ENCODE peak calls at places on chromosomes 2 and 18, in nine cellular contexts. Z, E, A, F, D, S, H, I and C are unnamed samples.

GRCh38 chr2:7161501-7161900 is 244.3 kb downstream of the RNF144A start:
- DNase-seq in Z (no peak), E (no peak), A (no peak), F (no peak), D (no peak), S (no peak), H (peak; percentile 9), I (no peak), C (peak; percentile 15)

GRCh38 chr2:64467463-64467843 is 13.5 kb downstream of the LGALSL start:
- DNase-seq in Z (no peak), E (no peak), A (no peak), F (no peak), D (no peak), S (no peak), H (no peak), I (no peak), C (no peak)

GRCh38 chr18:45330170-45330594 is 285.1 kb upstream of the SLC14A2 start:
- DNase-seq in Z (no peak), E (no peak), A (no peak), F (no peak), D (no peak), S (no peak), H (no peak), I (peak; percentile 12), C (no peak)

GRCh38 chr2:184558713-184559464 is 39.4 kb upstream of the ZNF804A start:
- DNase-seq in Z (no peak), E (no peak), A (no peak), F (no peak), D (no peak), S (no peak), H (no peak), I (no peak), C (no peak)

GRCh38 chr2:114192362-114192761 is 250.1 kb upstream of the DPP10 start:
- DNase-seq in Z (no peak), E (no peak), A (no peak), F (no peak), D (no peak), S (peak; percentile 1), H (no peak), I (peak; percentile 49), C (no peak)

GRCh38 chr2:47536696-47537095 is 133.7 kb downstream of the MSH2 start:
- DNase-seq in Z (no peak), E (no peak), A (no peak), F (no peak), D (no peak), S (no peak), H (no peak), I (no peak), C (no peak)

GRCh38 chr2:27915191-27915590 is 24.7 kb downstream of the BABAM2 start:
- DNase-seq in Z (no peak), E (no peak), A (no peak), F (no peak), D (no peak), S (no peak), H (no peak), I (no peak), C (no peak)

GRCh38 chr2:67083978-67084377 is 313.2 kb upstream of the ETAA1 start:
- DNase-seq in Z (no peak), E (no peak), A (no peak), F (no peak), D (no peak), S (peak; percentile 52), H (no peak), I (no peak), C (no peak)

GRCh38 chr2:168961450-168962229 is 60.5 kb downstream of the G6PC2 start:
- DNase-seq in Z (no peak), E (peak; percentile 41), A (no peak), F (no peak), D (peak; percentile 48), S (peak; percentile 72), H (peak; percentile 80), I (peak; percentile 66), C (peak; percentile 90)

GRCh38 chr18:34821669-34822210 is 111.6 kb downstream of the DTNA start:
- DNase-seq in Z (no peak), E (no peak), A (no peak), F (no peak), D (no peak), S (peak; percentile 70), H (no peak), I (no peak), C (peak; percentile 55)

GRCh38 chr2:60002158-60002867 is 551.1 kb downstream of the BCL11A start:
- DNase-seq in Z (no peak), E (no peak), A (no peak), F (no peak), D (no peak), S (no peak), H (no peak), I (no peak), C (peak; percentile 14)

GRCh38 chr2:126769118-126769517 is 113.2 kb downstream of the GYPC start:
- DNase-seq in Z (no peak), E (no peak), A (no peak), F (no peak), D (no peak), S (no peak), H (no peak), I (no peak), C (no peak)

GRCh38 chr2:200172521-200172920 is 134.0 kb upstream of the SPATS2L start:
- DNase-seq in Z (no peak), E (no peak), A (no peak), F (no peak), D (no peak), S (no peak), H (no peak), I (no peak), C (no peak)

GRCh38 chr2:209817818-209818420 is 46.3 kb downstream of the UNC80 start:
- DNase-seq in Z (no peak), E (no peak), A (no peak), F (no peak), D (no peak), S (no peak), H (peak; percentile 51), I (no peak), C (peak; percentile 93)

GRCh38 chr18:56000041-56000440 is 412.0 kb upstream of the TCF4 start:
- DNase-seq in Z (no peak), E (no peak), A (no peak), F (no peak), D (no peak), S (no peak), H (no peak), I (no peak), C (no peak)

GRCh38 chr2:224871813-224872212 is 155.6 kb upstream of the CCDC195 start:
- DNase-seq in Z (no peak), E (no peak), A (no peak), F (no peak), D (no peak), S (no peak), H (no peak), I (no peak), C (no peak)

GRCh38 chr2:217870528-217871011 is 132.2 kb downstream of the TNS1 start:
- DNase-seq in Z (no peak), E (no peak), A (no peak), F (no peak), D (no peak), S (no peak), H (no peak), I (no peak), C (no peak)

GRCh38 chr2:2590141-2590540 is 259.1 kb upstream of the MYT1L start:
- DNase-seq in Z (peak; percentile 32), E (no peak), A (no peak), F (no peak), D (no peak), S (no peak), H (no peak), I (no peak), C (no peak)